ENCODE peak calls at places on chromosome 3, in nine cellular contexts. M is NCI-H524, I is GOT3, U is adrenal gland, H is endothelial cell, P is activated T-helper 1 cell treated with Interleukin-2 at 50 U/mL for 16 hours, C is epithelial cell of esophagus, S is stomach, L is HTR-8/SVneo. O is an unnamed sample.
A peak's percentile ranks its signal among the peaks of the same experiment; 100 is the strongest.

GRCh38 chr3:131388400-131388799 is 6.8 kb downstream of the NUDT16 start:
- DNase-seq in M (no peak), I (no peak), U (no peak), H (no peak), P (no peak), C (no peak), S (no peak), L (no peak), O (no peak)

GRCh38 chr3:12663311-12663935 is 494 bp downstream of the RAF1 start:
- DNase-seq in M (peak; percentile 36), I (no peak), U (peak; percentile 42), H (peak; percentile 54), P (no peak), C (peak; percentile 40), S (peak; percentile 48), L (no peak), O (peak; percentile 62)

GRCh38 chr3:69090021-69090420 is 5.3 kb downstream of the ARL6IP5 start:
- DNase-seq in M (no peak), I (no peak), U (no peak), H (no peak), P (no peak), C (peak; percentile 89), S (no peak), L (no peak), O (no peak)

GRCh38 chr3:161420746-161421145 is 49.4 kb upstream of the SPTSSB start:
- DNase-seq in M (no peak), I (no peak), U (no peak), H (peak; percentile 16), P (no peak), C (peak; percentile 91), S (peak; percentile 62), L (peak; percentile 11), O (no peak)

GRCh38 chr3:72446406-72447058 is 401.7 kb downstream of the SHQ1 start:
- DNase-seq in M (peak; percentile 57), I (no peak), U (no peak), H (no peak), P (no peak), C (peak; percentile 41), S (peak; percentile 27), L (no peak), O (peak; percentile 76)

GRCh38 chr3:18401298-18401961 is 23.7 kb downstream of the SATB1 start:
- DNase-seq in M (no peak), I (no peak), U (no peak), H (no peak), P (no peak), C (no peak), S (no peak), L (no peak), O (no peak)

GRCh38 chr3:65245133-65246076 is 557.6 kb upstream of the ADAMTS9 start:
- DNase-seq in M (peak; percentile 8), I (no peak), U (no peak), H (no peak), P (no peak), C (peak; percentile 17), S (no peak), L (no peak), O (peak; percentile 23)

GRCh38 chr3:126956866-126957650 is 25.9 kb upstream of the PLXNA1 start:
- DNase-seq in M (no peak), I (no peak), U (no peak), H (no peak), P (no peak), C (peak; percentile 93), S (no peak), L (no peak), O (no peak)

GRCh38 chr3:169348981-169349942 is 314.2 kb downstream of the MECOM start:
- DNase-seq in M (no peak), I (no peak), U (no peak), H (no peak), P (no peak), C (peak; percentile 93), S (no peak), L (no peak), O (no peak)

GRCh38 chr3:54374214-54374855 is 252.0 kb downstream of the CACNA2D3 start:
- DNase-seq in M (peak; percentile 26), I (no peak), U (no peak), H (peak; percentile 39), P (no peak), C (no peak), S (peak; percentile 55), L (no peak), O (no peak)

GRCh38 chr3:131544557-131544956 is 41.8 kb upstream of the MRPL3 start:
- DNase-seq in M (no peak), I (no peak), U (no peak), H (no peak), P (no peak), C (peak; percentile 22), S (no peak), L (no peak), O (no peak)